ENCODE peak calls at places on chromosomes 12 and 14, in nine cellular contexts. One of them, this sample, is unnamed.

GRCh38 chr12:119666900-119667576 is 895 bp upstream of the PRKAB1 start:
- DNase-seq in fibroblast of villous mesenchyme: no peak
- DNase-seq in gastrocnemius medialis: no peak
- DNase-seq in Peyer's patch: no peak
- DNase-seq in CD8-positive, alpha-beta T cell: no peak
- DNase-seq in B cell: no peak
- DNase-seq in stomach: no peak
- DNase-seq in HFF-Myc: no peak
- DNase-seq in AG10803: no peak
- DNase-seq in this sample: peak

GRCh38 chr12:10101042-10101579 is 2.3 kb upstream of the CLEC1A start:
- DNase-seq in gastrocnemius medialis: no peak
- DNase-seq in B cell: no peak
- DNase-seq in AG10803: peak
- DNase-seq in Peyer's patch: no peak
- DNase-seq in stomach: no peak
- DNase-seq in HFF-Myc: peak
- DNase-seq in fibroblast of villous mesenchyme: peak
- DNase-seq in CD8-positive, alpha-beta T cell: no peak
- DNase-seq in this sample: no peak

GRCh38 chr12:51695241-51696010 is 104.4 kb downstream of the SCN8A start:
- DNase-seq in AG10803: peak
- DNase-seq in gastrocnemius medialis: no peak
- DNase-seq in B cell: no peak
- DNase-seq in CD8-positive, alpha-beta T cell: no peak
- DNase-seq in Peyer's patch: no peak
- DNase-seq in stomach: no peak
- DNase-seq in HFF-Myc: no peak
- DNase-seq in fibroblast of villous mesenchyme: peak
- DNase-seq in this sample: no peak

GRCh38 chr12:107574691-107575090 is 110.9 kb upstream of the PWP1 start:
- DNase-seq in AG10803: no peak
- DNase-seq in gastrocnemius medialis: no peak
- DNase-seq in fibroblast of villous mesenchyme: no peak
- DNase-seq in HFF-Myc: no peak
- DNase-seq in CD8-positive, alpha-beta T cell: no peak
- DNase-seq in B cell: no peak
- DNase-seq in stomach: no peak
- DNase-seq in Peyer's patch: no peak
- DNase-seq in this sample: no peak

GRCh38 chr12:24901975-24902461 is 46.9 kb downstream of the BCAT1 start:
- DNase-seq in CD8-positive, alpha-beta T cell: no peak
- DNase-seq in AG10803: no peak
- DNase-seq in stomach: no peak
- DNase-seq in fibroblast of villous mesenchyme: no peak
- DNase-seq in HFF-Myc: no peak
- DNase-seq in gastrocnemius medialis: no peak
- DNase-seq in B cell: no peak
- DNase-seq in Peyer's patch: no peak
- DNase-seq in this sample: peak

GRCh38 chr12:93434305-93434704 is 7.4 kb downstream of the UBE2N start:
- DNase-seq in stomach: no peak
- DNase-seq in Peyer's patch: no peak
- DNase-seq in AG10803: no peak
- DNase-seq in HFF-Myc: no peak
- DNase-seq in gastrocnemius medialis: no peak
- DNase-seq in fibroblast of villous mesenchyme: no peak
- DNase-seq in B cell: no peak
- DNase-seq in CD8-positive, alpha-beta T cell: no peak
- DNase-seq in this sample: no peak

GRCh38 chr12:2944401-2945047 is 14.7 kb upstream of the TEAD4 start:
- DNase-seq in fibroblast of villous mesenchyme: peak
- DNase-seq in Peyer's patch: peak
- DNase-seq in CD8-positive, alpha-beta T cell: peak
- DNase-seq in B cell: peak
- DNase-seq in AG10803: no peak
- DNase-seq in stomach: peak
- DNase-seq in HFF-Myc: no peak
- DNase-seq in gastrocnemius medialis: peak
- DNase-seq in this sample: peak

GRCh38 chr12:122197612-122197966 is 5.9 kb upstream of the B3GNT4 start:
- DNase-seq in CD8-positive, alpha-beta T cell: no peak
- DNase-seq in gastrocnemius medialis: no peak
- DNase-seq in HFF-Myc: no peak
- DNase-seq in fibroblast of villous mesenchyme: no peak
- DNase-seq in B cell: no peak
- DNase-seq in Peyer's patch: no peak
- DNase-seq in AG10803: no peak
- DNase-seq in stomach: no peak
- DNase-seq in this sample: no peak

GRCh38 chr14:93150227-93151206 is 34.2 kb downstream of the MOAP1 start:
- DNase-seq in HFF-Myc: no peak
- DNase-seq in gastrocnemius medialis: no peak
- DNase-seq in CD8-positive, alpha-beta T cell: no peak
- DNase-seq in stomach: peak
- DNase-seq in Peyer's patch: peak
- DNase-seq in AG10803: no peak
- DNase-seq in fibroblast of villous mesenchyme: no peak
- DNase-seq in B cell: no peak
- DNase-seq in this sample: no peak

DNA sequence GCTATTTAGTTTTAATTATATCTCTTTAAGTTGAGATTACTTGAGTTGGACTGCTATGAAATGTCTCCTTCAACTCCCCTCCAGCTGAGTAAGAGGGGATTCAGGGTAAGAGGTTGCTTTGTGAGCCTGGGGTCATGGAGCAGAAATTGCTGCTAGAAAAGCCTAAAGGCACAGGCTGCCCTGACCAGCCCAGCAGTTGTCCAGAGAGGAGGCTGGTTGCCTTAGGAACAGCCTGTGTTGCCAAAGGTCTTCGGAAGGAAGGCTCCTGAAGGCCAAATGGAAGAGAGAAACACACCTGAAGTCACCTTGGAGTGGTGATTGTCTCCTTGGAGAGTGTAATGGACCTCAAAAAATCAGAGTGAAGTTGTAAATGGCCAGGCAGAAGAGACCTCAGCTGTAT is 235.5 kb upstream of the PDE3A start:
- DNase-seq in fibroblast of villous mesenchyme: no peak
- DNase-seq in Peyer's patch: no peak
- DNase-seq in B cell: no peak
- DNase-seq in CD8-positive, alpha-beta T cell: no peak
- DNase-seq in AG10803: no peak
- DNase-seq in gastrocnemius medialis: no peak
- DNase-seq in HFF-Myc: no peak
- DNase-seq in stomach: no peak
- DNase-seq in this sample: no peak
- TF ChIP-seq CTCF in fibroblast of villous mesenchyme: no peak
- TF ChIP-seq CTCF in Peyer's patch: no peak
- TF ChIP-seq CTCF in B cell: no peak
- TF ChIP-seq CTCF in CD8-positive, alpha-beta T cell: no peak
- TF ChIP-seq CTCF in AG10803: no peak
- TF ChIP-seq CTCF in gastrocnemius medialis: no peak
- TF ChIP-seq CTCF in HFF-Myc: no peak
- TF ChIP-seq CTCF in stomach: no peak
- TF ChIP-seq CTCF in this sample: no peak

GRCh38 chr12:96061323-96061722 is 25.9 kb upstream of the LTA4H start:
- DNase-seq in gastrocnemius medialis: no peak
- DNase-seq in CD8-positive, alpha-beta T cell: no peak
- DNase-seq in fibroblast of villous mesenchyme: no peak
- DNase-seq in Peyer's patch: no peak
- DNase-seq in AG10803: no peak
- DNase-seq in HFF-Myc: no peak
- DNase-seq in stomach: no peak
- DNase-seq in B cell: no peak
- DNase-seq in this sample: no peak

GRCh38 chr12:96061864-96062453 is 26.6 kb upstream of the LTA4H start:
- DNase-seq in fibroblast of villous mesenchyme: peak
- DNase-seq in gastrocnemius medialis: peak
- DNase-seq in AG10803: peak
- DNase-seq in stomach: peak
- DNase-seq in HFF-Myc: peak
- DNase-seq in Peyer's patch: peak
- DNase-seq in CD8-positive, alpha-beta T cell: peak
- DNase-seq in B cell: peak
- DNase-seq in this sample: peak

GRCh38 chr12:96064266-96064665 is 28.9 kb upstream of the LTA4H start:
- DNase-seq in AG10803: no peak
- DNase-seq in stomach: no peak
- DNase-seq in CD8-positive, alpha-beta T cell: no peak
- DNase-seq in B cell: no peak
- DNase-seq in Peyer's patch: no peak
- DNase-seq in gastrocnemius medialis: no peak
- DNase-seq in HFF-Myc: no peak
- DNase-seq in fibroblast of villous mesenchyme: no peak
- DNase-seq in this sample: no peak

GRCh38 chr12:96064966-96065365 is 29.6 kb upstream of the LTA4H start:
- DNase-seq in gastrocnemius medialis: no peak
- DNase-seq in CD8-positive, alpha-beta T cell: no peak
- DNase-seq in B cell: no peak
- DNase-seq in Peyer's patch: no peak
- DNase-seq in stomach: no peak
- DNase-seq in fibroblast of villous mesenchyme: no peak
- DNase-seq in HFF-Myc: no peak
- DNase-seq in AG10803: no peak
- DNase-seq in this sample: no peak

DNA sequence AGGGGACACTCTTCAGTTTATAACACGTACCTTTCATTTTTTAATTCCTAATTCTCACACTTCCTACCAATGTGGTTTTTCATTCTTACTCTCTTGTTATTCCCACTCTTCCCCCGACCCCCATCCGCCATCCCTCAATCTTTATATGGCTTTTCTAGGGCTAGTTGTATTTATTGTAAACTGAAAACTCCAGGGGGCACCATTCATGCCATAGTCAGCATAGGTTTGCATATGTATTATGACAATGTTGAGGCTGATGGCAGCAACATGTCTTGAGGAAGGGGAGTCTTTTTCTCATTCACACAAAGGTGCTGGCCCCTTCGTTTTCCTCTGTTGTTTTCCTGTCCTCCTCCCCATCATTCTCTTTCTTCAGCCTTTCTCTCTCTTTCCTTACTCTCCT is 27.7 kb upstream of the LTA4H start:
- DNase-seq in HFF-Myc: no peak
- DNase-seq in gastrocnemius medialis: no peak
- DNase-seq in AG10803: peak
- DNase-seq in stomach: no peak
- DNase-seq in Peyer's patch: no peak
- DNase-seq in B cell: no peak
- DNase-seq in fibroblast of villous mesenchyme: peak
- DNase-seq in CD8-positive, alpha-beta T cell: no peak
- DNase-seq in this sample: no peak
- TF ChIP-seq CTCF in HFF-Myc: no peak
- TF ChIP-seq CTCF in gastrocnemius medialis: no peak
- TF ChIP-seq CTCF in AG10803: peak
- TF ChIP-seq CTCF in stomach: no peak
- TF ChIP-seq CTCF in Peyer's patch: no peak
- TF ChIP-seq CTCF in B cell: no peak
- TF ChIP-seq CTCF in fibroblast of villous mesenchyme: peak
- TF ChIP-seq CTCF in CD8-positive, alpha-beta T cell: no peak
- TF ChIP-seq CTCF in this sample: no peak

GRCh38 chr12:46403732-46404097 is 31.1 kb upstream of the SLC38A2 start:
- DNase-seq in HFF-Myc: no peak
- DNase-seq in stomach: no peak
- DNase-seq in B cell: no peak
- DNase-seq in AG10803: no peak
- DNase-seq in CD8-positive, alpha-beta T cell: no peak
- DNase-seq in Peyer's patch: no peak
- DNase-seq in gastrocnemius medialis: no peak
- DNase-seq in fibroblast of villous mesenchyme: no peak
- DNase-seq in this sample: no peak

GRCh38 chr12:46402861-46403731 is 30.5 kb upstream of the SLC38A2 start:
- DNase-seq in HFF-Myc: no peak
- DNase-seq in AG10803: peak
- DNase-seq in Peyer's patch: no peak
- DNase-seq in B cell: no peak
- DNase-seq in CD8-positive, alpha-beta T cell: no peak
- DNase-seq in stomach: no peak
- DNase-seq in gastrocnemius medialis: no peak
- DNase-seq in fibroblast of villous mesenchyme: peak
- DNase-seq in this sample: no peak

GRCh38 chr12:46402451-46402850 is 29.9 kb upstream of the SLC38A2 start:
- DNase-seq in gastrocnemius medialis: no peak
- DNase-seq in stomach: no peak
- DNase-seq in Peyer's patch: no peak
- DNase-seq in CD8-positive, alpha-beta T cell: no peak
- DNase-seq in fibroblast of villous mesenchyme: peak
- DNase-seq in B cell: no peak
- DNase-seq in HFF-Myc: no peak
- DNase-seq in AG10803: peak
- DNase-seq in this sample: no peak

GRCh38 chr12:46400406-46400805 is 27.8 kb upstream of the SLC38A2 start:
- DNase-seq in HFF-Myc: no peak
- DNase-seq in fibroblast of villous mesenchyme: no peak
- DNase-seq in CD8-positive, alpha-beta T cell: no peak
- DNase-seq in Peyer's patch: no peak
- DNase-seq in AG10803: peak
- DNase-seq in stomach: no peak
- DNase-seq in gastrocnemius medialis: no peak
- DNase-seq in B cell: no peak
- DNase-seq in this sample: no peak

GRCh38 chr12:46401703-46402102 is 29.1 kb upstream of the SLC38A2 start:
- DNase-seq in fibroblast of villous mesenchyme: peak
- DNase-seq in Peyer's patch: no peak
- DNase-seq in CD8-positive, alpha-beta T cell: no peak
- DNase-seq in HFF-Myc: no peak
- DNase-seq in B cell: no peak
- DNase-seq in AG10803: peak
- DNase-seq in stomach: no peak
- DNase-seq in gastrocnemius medialis: no peak
- DNase-seq in this sample: no peak
- TF ChIP-seq CTCF in fibroblast of villous mesenchyme: peak
- TF ChIP-seq CTCF in Peyer's patch: no peak
- TF ChIP-seq CTCF in CD8-positive, alpha-beta T cell: no peak
- TF ChIP-seq CTCF in HFF-Myc: no peak
- TF ChIP-seq CTCF in B cell: no peak
- TF ChIP-seq CTCF in AG10803: peak
- TF ChIP-seq CTCF in stomach: peak
- TF ChIP-seq CTCF in gastrocnemius medialis: no peak
- TF ChIP-seq CTCF in this sample: no peak

DNA sequence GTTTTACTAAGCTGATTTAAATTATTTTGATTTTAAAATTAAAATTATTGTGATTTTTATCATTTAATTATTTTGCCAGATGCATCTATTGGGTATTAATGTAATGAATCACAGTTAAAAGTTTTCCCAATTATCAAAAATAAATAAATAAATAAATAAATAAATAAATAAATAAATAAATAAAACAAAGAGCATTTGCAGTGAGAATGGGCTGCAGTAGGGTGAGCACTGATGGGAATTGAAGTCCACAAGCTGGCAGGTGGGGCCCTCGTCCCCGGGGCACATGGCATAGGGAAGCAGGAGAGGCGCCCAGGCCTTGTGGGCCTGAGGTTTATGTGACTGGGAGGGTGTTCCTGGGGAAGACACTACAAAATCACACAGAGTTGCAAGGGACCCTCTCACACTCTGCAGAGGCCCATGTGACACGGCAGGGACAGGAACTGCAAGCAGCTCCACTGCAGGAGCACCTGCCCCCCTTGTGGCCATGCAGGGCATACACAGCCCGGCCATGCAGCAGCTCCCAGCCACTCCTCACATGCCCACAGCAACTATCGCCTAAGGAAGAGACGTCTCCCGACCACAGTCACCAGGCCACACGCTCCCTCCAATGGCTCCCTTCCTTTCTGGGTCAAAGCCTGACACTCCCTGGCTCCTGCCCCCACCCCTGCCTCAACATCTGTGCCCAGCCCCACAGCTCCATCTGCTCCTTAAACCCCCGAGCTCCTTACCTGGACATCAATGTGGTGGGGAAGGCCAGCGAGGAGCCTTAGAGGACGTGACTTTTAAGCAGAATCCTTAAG is 256.3 kb upstream of the SFSWAP start:
- DNase-seq in HFF-Myc: no peak
- DNase-seq in B cell: peak
- DNase-seq in AG10803: peak
- DNase-seq in gastrocnemius medialis: no peak
- DNase-seq in Peyer's patch: no peak
- DNase-seq in stomach: peak
- DNase-seq in CD8-positive, alpha-beta T cell: no peak
- DNase-seq in fibroblast of villous mesenchyme: no peak
- DNase-seq in this sample: peak
- TF ChIP-seq CTCF in HFF-Myc: no peak
- TF ChIP-seq CTCF in B cell: no peak
- TF ChIP-seq CTCF in AG10803: peak
- TF ChIP-seq CTCF in gastrocnemius medialis: no peak
- TF ChIP-seq CTCF in Peyer's patch: no peak
- TF ChIP-seq CTCF in stomach: no peak
- TF ChIP-seq CTCF in CD8-positive, alpha-beta T cell: no peak
- TF ChIP-seq CTCF in fibroblast of villous mesenchyme: no peak
- TF ChIP-seq CTCF in this sample: peak